ENCODE peak calls at places on chromosomes 11 and 22, in six cellular contexts. J, B, C, E, K and D are unnamed samples.

GRCh38 chr11:133115099-133115498 is 417.2 kb downstream of the OPCML start:
- DNase-seq in C (no peak), K (no peak), B (no peak), E (no peak), J (no peak), D (no peak)

GRCh38 chr11:78201096-78201495 is 12.4 kb downstream of the USP35 start:
- DNase-seq in B (peak; percentile 19), E (no peak), K (peak; percentile 21), C (peak; percentile 10), J (no peak), D (no peak)

GRCh38 chr11:1778141-1778911 is 14.6 kb upstream of the CTSD start:
- DNase-seq in E (no peak), K (no peak), J (no peak), C (peak; percentile 78), B (peak; percentile 46), D (no peak)

GRCh38 chr11:60127311-60127811 is 38.9 kb downstream of the MS4A2 start:
- DNase-seq in B (no peak), J (no peak), E (no peak), K (no peak), C (no peak), D (no peak)

GRCh38 chr11:85845052-85845631 is 10.0 kb upstream of the CCDC83 start:
- DNase-seq in B (no peak), E (no peak), J (no peak), K (no peak), C (no peak), D (no peak)

GRCh38 chr11:35944503-35945136 is 758 bp downstream of the LDLRAD3 start:
- DNase-seq in B (no peak), C (peak; percentile 52), E (peak; percentile 6), J (no peak), K (peak; percentile 47), D (no peak)

GRCh38 chr11:93921695-93922468 is 71.5 kb upstream of the VSTM5 start:
- DNase-seq in B (no peak), C (no peak), J (no peak), K (no peak), E (peak; percentile 45), D (peak; percentile 21)

GRCh38 chr22:38777087-38777671 is 16.8 kb downstream of the DNAL4 start:
- DNase-seq in E (no peak), K (no peak), B (no peak), C (no peak), J (no peak), D (no peak)

GRCh38 chr11:103486609-103487008 is 377.4 kb downstream of the DYNC2H1 start:
- DNase-seq in J (no peak), K (no peak), B (no peak), C (no peak), E (peak; percentile 85), D (no peak)

GRCh38 chr22:49983148-49984042 is 22.8 kb downstream of the PIM3 start:
- DNase-seq in C (peak; percentile 52), E (no peak), B (peak; percentile 52), J (no peak), K (peak; percentile 59), D (no peak)

GRCh38 chr22:44289429-44290171 is 23.2 kb downstream of the SHISAL1 start:
- DNase-seq in E (peak; percentile 43), K (no peak), J (no peak), C (no peak), B (no peak), D (peak; percentile 11)
- H3K27ac ChIP-seq in E (no peak overlapping the region), K (no peak overlapping the region), J (no peak overlapping the region), C (no peak overlapping the region), B (peak overlapping the region; percentile 50), D (no peak overlapping the region)

GRCh38 chr11:38136887-38137286 is 1538.9 kb upstream of the RAG2 start:
- DNase-seq in B (no peak), C (no peak), K (no peak), J (no peak), E (no peak), D (no peak)
- H3K27ac ChIP-seq in B (no peak overlapping the region), C (no peak overlapping the region), K (no peak overlapping the region), J (no peak overlapping the region), E (no peak overlapping the region), D (no peak overlapping the region)

DNA sequence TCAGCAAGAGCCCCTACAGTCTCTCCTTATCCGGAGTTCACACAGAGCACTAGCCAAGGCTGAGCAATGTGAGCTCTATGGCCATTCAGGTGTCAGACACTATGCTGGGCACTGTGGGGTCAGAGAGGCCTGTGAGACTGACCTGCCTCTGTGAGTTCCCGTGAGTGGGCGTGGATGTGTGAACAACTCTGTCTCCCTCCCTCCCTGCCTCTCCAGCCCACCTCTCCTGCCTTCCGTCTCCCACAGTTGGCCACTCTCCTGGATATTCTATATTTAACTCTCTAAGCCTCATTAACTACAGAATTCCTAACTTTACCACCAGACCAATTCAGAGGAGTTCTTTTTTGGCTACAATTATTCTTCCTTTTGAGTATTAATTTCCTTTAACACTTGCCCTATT is 191.6 kb upstream of the NCAM1 start:
- DNase-seq in B (no peak), E (no peak), J (no peak), K (no peak), C (no peak), D (no peak)
- H3K27ac ChIP-seq in B (no peak overlapping the region), E (no peak overlapping the region), J (no peak overlapping the region), K (no peak overlapping the region), C (no peak overlapping the region), D (no peak overlapping the region)

DNA sequence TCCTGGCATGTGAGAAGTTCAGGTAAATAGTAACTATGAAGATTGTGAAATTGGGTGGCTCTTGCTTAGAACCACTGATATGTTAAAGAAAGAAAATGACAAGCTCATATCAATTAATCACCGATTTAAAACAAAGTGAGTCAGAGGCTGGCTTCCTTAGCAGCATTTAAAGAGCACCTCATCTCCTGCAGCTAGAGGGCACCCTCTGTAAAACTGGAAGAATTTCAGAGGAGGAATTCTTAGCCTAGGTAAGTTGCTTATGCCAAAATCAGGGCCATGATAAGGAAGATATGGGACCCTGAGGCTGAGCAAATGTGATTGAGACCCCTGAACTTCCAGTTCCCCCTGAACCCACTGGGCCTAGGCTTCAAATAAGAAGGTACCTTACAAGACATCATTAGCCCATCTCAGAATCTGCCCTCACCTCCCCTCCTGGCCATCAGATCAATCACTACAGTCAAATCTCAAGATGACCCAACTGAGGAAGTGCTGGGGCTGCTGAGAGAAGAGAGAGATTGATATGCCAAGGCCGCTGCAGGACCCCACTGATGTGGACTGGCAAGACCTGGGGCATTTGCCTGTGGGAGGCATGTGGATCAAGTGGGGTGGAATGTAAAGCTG is 8.6 kb upstream of the CD3E start:
- DNase-seq in K (no peak), B (no peak), E (peak; percentile 18), C (no peak), J (peak; percentile 45), D (no peak)
- H3K27ac ChIP-seq in K (no peak overlapping the region), B (no peak overlapping the region), E (no peak overlapping the region), C (no peak overlapping the region), J (no peak overlapping the region), D (no peak overlapping the region)

GRCh38 chr22:25497269-25497668 is 67.2 kb upstream of the GRK3 start:
- DNase-seq in K (no peak), C (no peak), J (no peak), B (no peak), E (peak; percentile 24), D (no peak)
- H3K27ac ChIP-seq in K (no peak overlapping the region), C (no peak overlapping the region), J (no peak overlapping the region), B (no peak overlapping the region), E (no peak overlapping the region), D (no peak overlapping the region)

GRCh38 chr11:68028802-68029475 is 1.5 kb upstream of the NDUFS8 start:
- DNase-seq in C (no peak), B (no peak), J (no peak), E (no peak), K (no peak), D (no peak)
- H3K27ac ChIP-seq in C (no peak overlapping the region), B (no peak overlapping the region), J (no peak overlapping the region), E (peak overlapping the region; percentile 93), K (no peak overlapping the region), D (peak overlapping the region; percentile 93)